ENCODE peak calls at places on chromosomes 7 and 10, in seven cellular contexts. F is dorsolateral prefrontal cortex, H is right atrium auricular region, P is endodermal cell, E is AG09309, W is GM23338, N is choroid plexus epithelial cell. L is an unnamed sample.
A peak's percentile ranks its signal among the peaks of the same experiment; 100 is the strongest.

GRCh38 chr10:117980216-117980615 is 66.5 kb downstream of the RAB11FIP2 start:
- DNase-seq in E (peak; percentile 46), H (no peak), P (no peak), F (no peak), N (peak; percentile 64), W (no peak), L (no peak)

GRCh38 chr7:146709628-146710027 is 593.0 kb downstream of the CNTNAP2 start:
- DNase-seq in F (no peak), W (no peak), H (no peak), E (no peak), N (no peak), P (no peak), L (no peak)

GRCh38 chr10:50846753-50847152 is 38.7 kb downstream of the A1CF start:
- DNase-seq in F (no peak), W (peak; percentile 19), P (no peak), N (peak; percentile 89), H (no peak), E (no peak), L (no peak)

GRCh38 chr10:73999703-74000102 is 1.8 kb downstream of the VCL start:
- DNase-seq in N (peak; percentile 64), F (no peak), P (no peak), W (no peak), E (no peak), H (no peak), L (no peak)

GRCh38 chr10:32938554-32939061 is 19.4 kb downstream of the ITGB1 start:
- DNase-seq in W (peak; percentile 40), H (peak; percentile 60), E (no peak), P (peak; percentile 63), N (no peak), F (peak; percentile 49), L (no peak)

GRCh38 chr10:128035557-128035973 is 90.7 kb downstream of the MKI67 start:
- DNase-seq in H (peak; percentile 68), E (no peak), N (peak; percentile 34), W (peak; percentile 81), F (no peak), P (peak; percentile 94), L (no peak)

GRCh38 chr10:12782537-12782936 is 219.0 kb downstream of the CCDC3 start:
- DNase-seq in H (no peak), F (no peak), W (peak; percentile 72), E (no peak), P (peak; percentile 84), N (peak; percentile 61), L (no peak)

GRCh38 chr10:71912431-71912830 is 51.8 kb upstream of the CHST3 start:
- DNase-seq in N (peak; percentile 23), F (no peak), E (no peak), W (peak; percentile 51), P (no peak), H (no peak), L (no peak)

GRCh38 chr10:98295907-98296306 is 27.9 kb upstream of the LOXL4 start:
- DNase-seq in W (peak; percentile 35), P (no peak), N (peak; percentile 77), E (peak; percentile 38), H (no peak), F (no peak), L (no peak)

GRCh38 chr10:89663144-89663543 is 18.1 kb upstream of the PANK1 start:
- DNase-seq in E (no peak), P (no peak), F (no peak), N (no peak), W (no peak), H (no peak), L (no peak)

DNA sequence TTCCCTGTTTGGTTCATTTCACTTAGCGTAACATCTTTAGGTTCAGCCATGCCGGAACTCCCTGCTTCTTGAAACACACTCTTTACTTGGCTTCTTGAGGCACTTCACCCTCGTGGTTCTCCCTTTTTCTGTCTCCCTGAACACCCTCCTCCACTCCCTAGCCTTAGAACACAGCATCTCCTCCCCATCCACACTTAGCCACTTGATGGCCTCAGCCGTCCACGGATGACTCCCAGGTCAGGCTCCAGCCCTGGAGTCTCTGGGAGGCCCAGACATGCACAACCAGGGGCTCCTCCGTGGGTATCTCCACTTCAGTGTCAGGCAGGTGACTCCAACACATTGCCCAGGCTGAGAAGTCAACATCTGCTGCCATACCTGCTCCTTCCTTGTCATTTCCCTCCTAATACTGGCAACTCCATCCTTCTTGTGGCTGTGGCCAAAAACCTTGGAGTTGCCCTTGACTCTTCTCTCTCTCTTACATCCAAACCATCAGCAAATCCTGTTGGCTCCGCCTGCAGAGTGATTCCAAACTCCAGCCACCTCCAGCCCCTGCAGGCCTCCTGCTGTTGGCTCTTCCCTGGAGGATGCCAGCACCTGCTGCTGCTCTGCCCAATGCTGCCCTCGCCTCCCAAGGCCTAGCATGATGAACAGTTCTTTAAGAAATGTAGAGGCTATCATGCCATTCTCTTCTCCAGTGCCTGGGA is 8.4 kb upstream of the INMT start:
- DNase-seq in W (no peak), H (no peak), P (no peak), N (peak; percentile 75), E (no peak), F (no peak), L (no peak)
- TF ChIP-seq CTCF in W (peak; percentile 23), H (no peak), P (peak; percentile 51), N (peak; percentile 62), E (peak; percentile 54), F (no peak), L (no peak)

DNA sequence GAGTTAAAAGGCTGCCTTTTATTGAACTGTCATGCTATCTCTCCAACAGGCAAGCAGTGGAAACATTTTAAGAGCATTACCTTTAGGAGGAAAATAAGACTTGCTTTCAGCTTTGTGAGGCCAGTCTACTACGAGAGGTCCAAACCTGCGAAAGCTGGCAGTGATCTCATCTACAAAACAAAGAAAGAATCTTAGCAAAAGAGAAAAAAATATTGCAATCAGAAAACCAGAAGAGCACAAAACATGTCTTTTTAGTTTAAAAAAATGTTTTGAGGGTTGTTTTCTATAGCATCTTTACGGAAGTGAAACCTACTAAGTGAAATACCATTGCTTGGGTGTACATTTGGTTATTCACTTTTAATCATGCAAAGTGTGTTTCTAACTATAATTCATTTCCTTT is 147.9 kb downstream of the CPEB3 start:
- DNase-seq in P (no peak), W (no peak), E (no peak), N (no peak), F (no peak), H (no peak), L (no peak)
- H3K4me3 ChIP-seq in P (no peak overlapping the region), W (no peak overlapping the region), E (no peak overlapping the region), N (no peak overlapping the region), F (no peak overlapping the region), H (no peak overlapping the region), L (no peak overlapping the region)

DNA sequence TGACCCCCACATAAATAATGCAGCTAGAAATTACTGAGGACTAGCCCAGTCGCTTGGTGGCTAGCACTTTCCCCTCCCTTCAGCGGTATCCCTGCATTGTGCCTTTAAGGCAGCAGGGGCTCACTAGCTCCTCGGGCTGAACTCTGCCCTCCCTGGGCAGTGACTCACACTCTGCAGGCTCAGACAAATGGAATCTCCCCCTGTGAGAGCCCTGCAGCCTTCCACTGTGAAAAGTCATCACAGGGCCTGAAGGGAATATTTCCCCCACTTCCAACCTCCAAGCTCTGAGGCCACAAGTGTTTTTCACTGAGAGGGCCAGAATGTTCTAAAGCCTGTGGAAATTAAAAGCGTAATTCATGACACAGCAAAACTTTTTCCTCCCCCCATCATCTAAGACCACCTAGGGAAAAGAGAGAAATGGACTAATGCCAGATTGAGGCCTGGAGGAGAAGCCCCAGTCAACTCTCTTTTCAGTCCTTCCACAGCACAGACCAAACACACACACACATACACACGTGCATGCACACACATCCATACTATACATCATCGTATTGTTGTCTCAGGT is 93.6 kb upstream of the COL1A2 start:
- DNase-seq in H (peak; percentile 85), W (peak; percentile 82), F (no peak), E (peak; percentile 89), N (peak; percentile 99), P (peak; percentile 90), L (peak; percentile 93)
- TF ChIP-seq CTCF in H (no peak), W (no peak), F (no peak), E (no peak), N (peak; percentile 38), P (peak; percentile 56), L (no peak)

GRCh38 chr10:104253576-104254410 is 899 bp upstream of the GSTO1 start:
- DNase-seq in N (no peak), W (peak; percentile 53), F (no peak), E (no peak), H (no peak), P (peak; percentile 69), L (no peak)
- H3K4me3 ChIP-seq in N (peak overlapping the region; percentile 81), W (peak overlapping the region; percentile 81), F (peak overlapping the region; percentile 93), E (peak overlapping the region; percentile 89), H (peak overlapping the region; percentile 70), P (peak overlapping the region; percentile 89), L (peak overlapping the region; percentile 97)

DNA sequence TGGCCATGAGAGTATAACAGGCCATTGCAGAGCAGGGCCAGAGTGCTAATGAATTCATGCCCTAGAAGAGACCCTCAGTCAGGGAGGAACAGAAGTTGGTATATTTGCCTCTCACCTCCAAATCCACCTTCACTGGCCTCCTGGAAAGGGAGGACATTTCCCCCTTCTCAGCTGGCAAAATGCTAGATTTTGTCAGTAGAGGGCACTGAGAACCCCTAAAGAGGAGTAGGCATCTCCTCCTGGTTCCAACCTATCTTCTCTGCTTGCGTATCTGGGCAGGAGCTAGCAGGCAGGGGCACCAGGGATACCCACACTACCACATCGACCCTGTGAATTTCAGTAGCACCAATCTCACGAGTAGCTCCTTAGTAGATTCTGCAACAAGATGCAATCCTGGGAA is 79.8 kb upstream of the GHITM start:
- DNase-seq in F (no peak), E (no peak), P (no peak), N (no peak), W (peak; percentile 19), H (no peak), L (no peak)
- TF ChIP-seq CTCF in F (no peak), E (peak; percentile 13), P (peak; percentile 55), N (no peak), W (peak; percentile 15), H (no peak), L (no peak)

DNA sequence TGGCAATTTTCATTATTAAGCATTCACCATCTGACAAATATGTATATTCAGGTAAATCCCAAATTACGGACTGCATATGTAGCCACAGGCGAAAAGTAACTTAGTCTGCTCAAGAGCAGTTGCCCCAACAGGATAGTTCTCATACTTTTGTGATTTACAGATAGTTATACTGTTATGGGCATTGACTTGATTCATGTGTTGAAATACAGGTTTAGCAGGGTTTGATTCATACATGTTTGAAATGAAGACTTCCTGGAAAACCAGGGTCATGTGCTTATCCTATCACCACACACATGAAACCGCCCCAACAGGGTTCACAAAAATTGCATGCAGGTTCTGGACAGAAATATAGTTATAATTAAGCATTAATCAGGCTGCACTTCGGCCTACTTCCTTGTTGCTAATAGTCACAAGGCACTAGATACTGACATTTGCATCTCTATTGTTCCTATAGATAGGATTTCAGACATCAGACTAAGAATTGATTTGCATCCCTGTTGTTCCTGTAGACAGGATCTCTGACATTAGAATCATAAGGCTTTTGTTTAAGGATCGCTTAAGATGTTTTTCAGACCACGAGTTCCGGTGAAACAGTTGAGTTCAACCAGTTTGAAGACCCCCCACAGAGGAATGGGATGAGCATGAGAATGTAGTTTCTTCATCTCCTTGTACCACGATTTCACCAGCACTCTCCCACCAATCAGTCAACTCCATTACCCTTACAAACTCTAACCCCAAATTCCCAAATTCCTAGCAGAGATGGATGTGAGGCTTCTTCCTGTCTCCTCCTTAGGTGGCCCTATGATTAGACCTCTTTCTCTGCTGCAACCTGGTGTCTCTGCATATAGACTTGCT is 2.0 kb upstream of the ZNF398 start:
- DNase-seq in W (peak; percentile 95), F (no peak), N (no peak), E (no peak), H (no peak), P (peak; percentile 74), L (no peak)
- H3K4me3 ChIP-seq in W (peak overlapping the region; percentile 75), F (no peak overlapping the region), N (no peak overlapping the region), E (no peak overlapping the region), H (no peak overlapping the region), P (no peak overlapping the region), L (no peak overlapping the region)